ENCODE peak calls at places on chromosomes 12 and 14, in eight cellular contexts. One of them, this sample, is unnamed.

GRCh38 chr12:100197486-100197885 is 3.1 kb upstream of the ACTR6 start:
- DNase-seq in T follicular helper cell: no peak
- DNase-seq in T-helper 1 cell: no peak
- DNase-seq in hypothalamus: no peak
- DNase-seq in amniotic epithelial cell: no peak
- DNase-seq in posterior cingulate gyrus: no peak
- DNase-seq in neuronal stem cell: no peak
- DNase-seq in activated T-cell treated with anti-CD3 and anti-CD28 coated beads, Interleukin-2, amount 50 U/mL, for 72 hours: no peak
- DNase-seq in this sample: no peak

GRCh38 chr12:9363145-9363544 is 154.9 kb upstream of the PZP start:
- DNase-seq in T follicular helper cell: no peak
- DNase-seq in T-helper 1 cell: no peak
- DNase-seq in hypothalamus: no peak
- DNase-seq in amniotic epithelial cell: no peak
- DNase-seq in posterior cingulate gyrus: no peak
- DNase-seq in neuronal stem cell: no peak
- DNase-seq in activated T-cell treated with anti-CD3 and anti-CD28 coated beads, Interleukin-2, amount 50 U/mL, for 72 hours: peak; percentile 60
- DNase-seq in this sample: no peak

GRCh38 chr14:101507306-101508150 is 53.8 kb upstream of the DIO3 start:
- DNase-seq in T follicular helper cell: no peak
- DNase-seq in T-helper 1 cell: no peak
- DNase-seq in hypothalamus: no peak
- DNase-seq in amniotic epithelial cell: no peak
- DNase-seq in posterior cingulate gyrus: no peak
- DNase-seq in neuronal stem cell: no peak
- DNase-seq in activated T-cell treated with anti-CD3 and anti-CD28 coated beads, Interleukin-2, amount 50 U/mL, for 72 hours: no peak
- DNase-seq in this sample: no peak

GRCh38 chr12:58629376-58629775 is 290.9 kb downstream of the LRIG3 start:
- DNase-seq in T follicular helper cell: no peak
- DNase-seq in T-helper 1 cell: no peak
- DNase-seq in hypothalamus: no peak
- DNase-seq in amniotic epithelial cell: peak; percentile 59
- DNase-seq in posterior cingulate gyrus: no peak
- DNase-seq in neuronal stem cell: no peak
- DNase-seq in activated T-cell treated with anti-CD3 and anti-CD28 coated beads, Interleukin-2, amount 50 U/mL, for 72 hours: no peak
- DNase-seq in this sample: no peak

GRCh38 chr12:3328081-3328480 is 162.9 kb upstream of the PRMT8 start:
- DNase-seq in T follicular helper cell: no peak
- DNase-seq in T-helper 1 cell: no peak
- DNase-seq in hypothalamus: no peak
- DNase-seq in amniotic epithelial cell: no peak
- DNase-seq in posterior cingulate gyrus: no peak
- DNase-seq in neuronal stem cell: no peak
- DNase-seq in activated T-cell treated with anti-CD3 and anti-CD28 coated beads, Interleukin-2, amount 50 U/mL, for 72 hours: no peak
- DNase-seq in this sample: no peak

GRCh38 chr14:64620910-64621309 is 71.1 kb downstream of the PPP1R36 start:
- DNase-seq in T follicular helper cell: no peak
- DNase-seq in T-helper 1 cell: no peak
- DNase-seq in hypothalamus: no peak
- DNase-seq in amniotic epithelial cell: no peak
- DNase-seq in posterior cingulate gyrus: no peak
- DNase-seq in neuronal stem cell: no peak
- DNase-seq in activated T-cell treated with anti-CD3 and anti-CD28 coated beads, Interleukin-2, amount 50 U/mL, for 72 hours: no peak
- DNase-seq in this sample: no peak

GRCh38 chr12:104094284-104094683 is 30.0 kb downstream of the HCFC2 start:
- DNase-seq in T follicular helper cell: no peak
- DNase-seq in T-helper 1 cell: no peak
- DNase-seq in hypothalamus: no peak
- DNase-seq in amniotic epithelial cell: peak; percentile 33
- DNase-seq in posterior cingulate gyrus: no peak
- DNase-seq in neuronal stem cell: no peak
- DNase-seq in activated T-cell treated with anti-CD3 and anti-CD28 coated beads, Interleukin-2, amount 50 U/mL, for 72 hours: no peak
- DNase-seq in this sample: no peak

GRCh38 chr12:1619599-1619998 is 9.4 kb upstream of the WNT5B start:
- DNase-seq in T follicular helper cell: no peak
- DNase-seq in T-helper 1 cell: no peak
- DNase-seq in hypothalamus: no peak
- DNase-seq in amniotic epithelial cell: no peak
- DNase-seq in posterior cingulate gyrus: no peak
- DNase-seq in neuronal stem cell: no peak
- DNase-seq in activated T-cell treated with anti-CD3 and anti-CD28 coated beads, Interleukin-2, amount 50 U/mL, for 72 hours: peak; percentile 23
- DNase-seq in this sample: peak; percentile 51

GRCh38 chr14:97361181-97361580 is 564.0 kb downstream of the VRK1 start:
- DNase-seq in T follicular helper cell: no peak
- DNase-seq in T-helper 1 cell: no peak
- DNase-seq in hypothalamus: no peak
- DNase-seq in amniotic epithelial cell: no peak
- DNase-seq in posterior cingulate gyrus: no peak
- DNase-seq in neuronal stem cell: no peak
- DNase-seq in activated T-cell treated with anti-CD3 and anti-CD28 coated beads, Interleukin-2, amount 50 U/mL, for 72 hours: no peak
- DNase-seq in this sample: no peak

GRCh38 chr14:76941544-76942287 is 86.8 kb downstream of the IRF2BPL start:
- DNase-seq in T follicular helper cell: no peak
- DNase-seq in T-helper 1 cell: no peak
- DNase-seq in hypothalamus: no peak
- DNase-seq in amniotic epithelial cell: no peak
- DNase-seq in posterior cingulate gyrus: no peak
- DNase-seq in neuronal stem cell: no peak
- DNase-seq in activated T-cell treated with anti-CD3 and anti-CD28 coated beads, Interleukin-2, amount 50 U/mL, for 72 hours: no peak
- DNase-seq in this sample: no peak

GRCh38 chr12:46373303-46374182 is 970 bp upstream of the SLC38A2 start:
- DNase-seq in T follicular helper cell: peak; percentile 16
- DNase-seq in T-helper 1 cell: peak; percentile 22
- DNase-seq in hypothalamus: peak; percentile 10
- DNase-seq in amniotic epithelial cell: peak; percentile 44
- DNase-seq in posterior cingulate gyrus: peak; percentile 33
- DNase-seq in neuronal stem cell: peak; percentile 60
- DNase-seq in activated T-cell treated with anti-CD3 and anti-CD28 coated beads, Interleukin-2, amount 50 U/mL, for 72 hours: peak; percentile 44
- DNase-seq in this sample: peak; percentile 74

GRCh38 chr14:59301354-59301753 is 112.9 kb downstream of the DAAM1 start:
- DNase-seq in T follicular helper cell: no peak
- DNase-seq in T-helper 1 cell: no peak
- DNase-seq in hypothalamus: no peak
- DNase-seq in amniotic epithelial cell: no peak
- DNase-seq in posterior cingulate gyrus: no peak
- DNase-seq in neuronal stem cell: no peak
- DNase-seq in activated T-cell treated with anti-CD3 and anti-CD28 coated beads, Interleukin-2, amount 50 U/mL, for 72 hours: peak; percentile 5
- DNase-seq in this sample: no peak

GRCh38 chr12:80068173-80068572 is 31.2 kb upstream of the OTOGL start:
- DNase-seq in T follicular helper cell: no peak
- DNase-seq in T-helper 1 cell: no peak
- DNase-seq in hypothalamus: no peak
- DNase-seq in amniotic epithelial cell: no peak
- DNase-seq in posterior cingulate gyrus: no peak
- DNase-seq in neuronal stem cell: no peak
- DNase-seq in activated T-cell treated with anti-CD3 and anti-CD28 coated beads, Interleukin-2, amount 50 U/mL, for 72 hours: no peak
- DNase-seq in this sample: no peak

GRCh38 chr14:101460986-101461750 is 100.1 kb upstream of the DIO3 start:
- DNase-seq in T follicular helper cell: no peak
- DNase-seq in T-helper 1 cell: no peak
- DNase-seq in hypothalamus: no peak
- DNase-seq in amniotic epithelial cell: no peak
- DNase-seq in posterior cingulate gyrus: no peak
- DNase-seq in neuronal stem cell: no peak
- DNase-seq in activated T-cell treated with anti-CD3 and anti-CD28 coated beads, Interleukin-2, amount 50 U/mL, for 72 hours: no peak
- DNase-seq in this sample: no peak

GRCh38 chr12:64608901-64609542 is 1.3 kb upstream of the RASSF3 start:
- DNase-seq in T follicular helper cell: peak; percentile 38
- DNase-seq in T-helper 1 cell: no peak
- DNase-seq in hypothalamus: no peak
- DNase-seq in amniotic epithelial cell: peak; percentile 48
- DNase-seq in posterior cingulate gyrus: no peak
- DNase-seq in neuronal stem cell: no peak
- DNase-seq in activated T-cell treated with anti-CD3 and anti-CD28 coated beads, Interleukin-2, amount 50 U/mL, for 72 hours: peak; percentile 46
- DNase-seq in this sample: peak; percentile 55

GRCh38 chr14:31439554-31439953 is 17.8 kb downstream of the DTD2 start:
- DNase-seq in T follicular helper cell: no peak
- DNase-seq in T-helper 1 cell: no peak
- DNase-seq in hypothalamus: no peak
- DNase-seq in amniotic epithelial cell: no peak
- DNase-seq in posterior cingulate gyrus: no peak
- DNase-seq in neuronal stem cell: no peak
- DNase-seq in activated T-cell treated with anti-CD3 and anti-CD28 coated beads, Interleukin-2, amount 50 U/mL, for 72 hours: no peak
- DNase-seq in this sample: no peak

GRCh38 chr12:52964556-52965336 is 15.8 kb downstream of the KRT18 start:
- DNase-seq in T follicular helper cell: no peak
- DNase-seq in T-helper 1 cell: no peak
- DNase-seq in hypothalamus: no peak
- DNase-seq in amniotic epithelial cell: no peak
- DNase-seq in posterior cingulate gyrus: no peak
- DNase-seq in neuronal stem cell: no peak
- DNase-seq in activated T-cell treated with anti-CD3 and anti-CD28 coated beads, Interleukin-2, amount 50 U/mL, for 72 hours: no peak
- DNase-seq in this sample: no peak

GRCh38 chr14:69670093-69670492 is 58.7 kb downstream of the SUSD6 start:
- DNase-seq in T follicular helper cell: no peak
- DNase-seq in T-helper 1 cell: no peak
- DNase-seq in hypothalamus: no peak
- DNase-seq in amniotic epithelial cell: peak; percentile 35
- DNase-seq in posterior cingulate gyrus: no peak
- DNase-seq in neuronal stem cell: no peak
- DNase-seq in activated T-cell treated with anti-CD3 and anti-CD28 coated beads, Interleukin-2, amount 50 U/mL, for 72 hours: no peak
- DNase-seq in this sample: no peak

GRCh38 chr14:55609681-55610080 is 29.7 kb downstream of the KTN1 start:
- DNase-seq in T follicular helper cell: no peak
- DNase-seq in T-helper 1 cell: no peak
- DNase-seq in hypothalamus: no peak
- DNase-seq in amniotic epithelial cell: no peak
- DNase-seq in posterior cingulate gyrus: no peak
- DNase-seq in neuronal stem cell: peak; percentile 43
- DNase-seq in activated T-cell treated with anti-CD3 and anti-CD28 coated beads, Interleukin-2, amount 50 U/mL, for 72 hours: no peak
- DNase-seq in this sample: peak; percentile 25

GRCh38 chr12:88998421-88998820 is 353.9 kb downstream of the DUSP6 start:
- DNase-seq in T follicular helper cell: no peak
- DNase-seq in T-helper 1 cell: no peak
- DNase-seq in hypothalamus: no peak
- DNase-seq in amniotic epithelial cell: peak; percentile 49
- DNase-seq in posterior cingulate gyrus: no peak
- DNase-seq in neuronal stem cell: no peak
- DNase-seq in activated T-cell treated with anti-CD3 and anti-CD28 coated beads, Interleukin-2, amount 50 U/mL, for 72 hours: no peak
- DNase-seq in this sample: no peak

GRCh38 chr14:94992046-94992445 is 165.3 kb downstream of the DICER1 start:
- DNase-seq in T follicular helper cell: no peak
- DNase-seq in T-helper 1 cell: no peak
- DNase-seq in hypothalamus: no peak
- DNase-seq in amniotic epithelial cell: no peak
- DNase-seq in posterior cingulate gyrus: no peak
- DNase-seq in neuronal stem cell: no peak
- DNase-seq in activated T-cell treated with anti-CD3 and anti-CD28 coated beads, Interleukin-2, amount 50 U/mL, for 72 hours: no peak
- DNase-seq in this sample: no peak

GRCh38 chr12:10186299-10186698 is 7.5 kb downstream of the TMEM52B start:
- DNase-seq in T follicular helper cell: no peak
- DNase-seq in T-helper 1 cell: no peak
- DNase-seq in hypothalamus: no peak
- DNase-seq in amniotic epithelial cell: no peak
- DNase-seq in posterior cingulate gyrus: peak; percentile 25
- DNase-seq in neuronal stem cell: no peak
- DNase-seq in activated T-cell treated with anti-CD3 and anti-CD28 coated beads, Interleukin-2, amount 50 U/mL, for 72 hours: no peak
- DNase-seq in this sample: no peak